ENCODE peak calls at places on chromosomes 4 and X, in four cellular contexts. K is astrocyte, A is neural progenitor cell, Y is caudate nucleus. E is an unnamed sample.
A peak's percentile ranks its signal among the peaks of the same experiment; 100 is the strongest.

GRCh38 chr4:112515278-112516075 is 503 bp downstream of the NEUROG2 start:
- DNase-seq in K (peak; percentile 17), A (peak; percentile 68), Y (no peak), E (peak; percentile 57)

GRCh38 chr4:94995684-94996394 is 238.1 kb downstream of the BMPR1B start:
- DNase-seq in K (peak; percentile 61), A (peak; percentile 82), Y (no peak), E (peak; percentile 54)

GRCh38 chrX:7972586-7972985 is 45.4 kb upstream of the PNPLA4 start:
- DNase-seq in K (no peak), A (no peak), Y (no peak), E (no peak)

GRCh38 chrX:118989886-118990285 is 15.5 kb downstream of the LONRF3 start:
- DNase-seq in K (no peak), A (no peak), Y (no peak), E (no peak)

GRCh38 chrX:45295587-45295986 is 94.9 kb upstream of the DIPK2B start:
- DNase-seq in K (peak; percentile 53), A (no peak), Y (no peak), E (peak; percentile 6)

GRCh38 chr4:137156807-137157206 is 375.5 kb downstream of the PCDH18 start:
- DNase-seq in K (no peak), A (no peak), Y (no peak), E (no peak)

GRCh38 chr4:175369087-175369486 is 443.0 kb downstream of the GPM6A start:
- DNase-seq in K (peak; percentile 71), A (no peak), Y (no peak), E (no peak)

GRCh38 chr4:6495296-6495590 is 22.8 kb upstream of the PPP2R2C start:
- DNase-seq in K (no peak), A (no peak), Y (no peak), E (no peak)

GRCh38 chrX:10110316-10110932 is 46.4 kb upstream of the CLCN4 start:
- DNase-seq in K (no peak), A (no peak), Y (no peak), E (no peak)

GRCh38 chr4:180923476-180923875 is 1319.7 kb upstream of the TENM3 start:
- DNase-seq in K (peak; percentile 80), A (no peak), Y (no peak), E (no peak)
- H3K27ac ChIP-seq in K (peak overlapping the region; percentile 57), A (no peak overlapping the region), Y (no peak overlapping the region), E (no peak overlapping the region)

GRCh38 chrX:48737213-48737938 is 24.2 kb upstream of the GLOD5 start:
- DNase-seq in K (peak; percentile 96), A (peak; percentile 95), Y (peak; percentile 76), E (peak; percentile 98)

GRCh38 chrX:48741834-48742233 is 19.7 kb upstream of the GLOD5 start:
- DNase-seq in K (no peak), A (no peak), Y (no peak), E (no peak)

GRCh38 chrX:48737940-48738339 is 23.6 kb upstream of the GLOD5 start:
- DNase-seq in K (no peak), A (no peak), Y (no peak), E (no peak)

GRCh38 chrX:48736303-48736702 is 25.2 kb upstream of the GLOD5 start:
- DNase-seq in K (no peak), A (no peak), Y (no peak), E (no peak)

GRCh38 chrX:48736878-48737212 is 24.7 kb upstream of the GLOD5 start:
- DNase-seq in K (no peak), A (no peak), Y (no peak), E (no peak)
- H3K27ac ChIP-seq in K (peak overlapping the region; percentile 81), A (no peak overlapping the region), Y (no peak overlapping the region), E (no peak overlapping the region)

GRCh38 chrX:3699841-3700381 is 13.5 kb downstream of the PRKX start:
- DNase-seq in K (no peak), A (no peak), Y (no peak), E (no peak)
- H3K27ac ChIP-seq in K (no peak overlapping the region), A (no peak overlapping the region), Y (peak overlapping the region; percentile 87), E (peak overlapping the region; percentile 42)

GRCh38 chr4:87031946-87032345 is 97.1 kb downstream of the AFF1 start:
- DNase-seq in K (no peak), A (peak; percentile 47), Y (no peak), E (no peak)

GRCh38 chr4:87030124-87030523 is 95.3 kb downstream of the AFF1 start:
- DNase-seq in K (no peak), A (no peak), Y (no peak), E (no peak)

GRCh38 chr4:87029356-87029755 is 94.5 kb downstream of the AFF1 start:
- DNase-seq in K (no peak), A (no peak), Y (no peak), E (no peak)

GRCh38 chr4:87032884-87033533 is 98.2 kb downstream of the AFF1 start:
- DNase-seq in K (peak; percentile 81), A (peak; percentile 59), Y (no peak), E (peak; percentile 38)

DNA sequence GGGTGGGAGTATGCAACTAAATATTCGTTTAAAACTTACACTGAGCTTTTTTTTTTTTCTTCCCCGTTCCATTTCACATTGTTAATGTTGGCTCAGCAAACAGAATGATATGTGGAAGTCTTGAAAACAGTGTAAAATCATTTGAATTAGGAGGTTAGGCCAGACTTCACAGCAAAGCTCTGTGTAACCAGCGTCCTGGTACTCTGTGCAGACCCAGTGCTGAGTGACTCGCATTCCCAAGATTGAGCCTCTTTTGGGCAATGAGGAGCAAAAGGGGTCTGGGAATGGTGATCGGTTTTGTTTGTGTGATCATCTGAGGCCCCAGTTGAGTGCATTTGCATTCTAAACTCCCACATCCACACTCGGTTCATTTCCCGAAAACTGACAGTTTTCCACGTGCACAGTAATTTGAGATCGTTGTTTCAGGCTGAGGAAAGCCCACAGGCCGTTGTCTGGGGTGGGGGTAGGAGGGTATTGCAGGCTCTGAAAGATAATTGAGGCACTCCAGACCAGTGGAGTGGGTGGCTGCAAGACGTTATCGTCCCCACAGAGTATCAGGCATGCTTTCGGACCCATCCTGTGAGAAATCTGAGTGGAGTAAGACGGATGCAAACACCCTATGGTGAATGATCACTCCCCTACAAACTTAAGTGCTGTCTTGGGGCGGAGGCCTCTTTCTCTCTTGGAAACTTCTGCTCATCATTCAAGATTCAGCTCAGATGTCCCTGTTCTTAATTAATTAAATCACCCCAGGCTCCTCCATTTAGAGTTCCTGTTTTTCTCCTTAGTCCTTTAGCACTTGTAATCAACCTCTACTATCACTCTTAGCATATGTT is 96.0 kb downstream of the AFF1 start:
- DNase-seq in K (peak; percentile 26), A (peak; percentile 46), Y (no peak), E (peak; percentile 37)
- H3K27ac ChIP-seq in K (no peak overlapping the region), A (peak overlapping the region; percentile 73), Y (peak overlapping the region; percentile 24), E (no peak overlapping the region)

E was measured in A673.